ENCODE peak calls at places on chromosomes 6 and 20, in seven cellular contexts. H, W, L, K, V, F and J are unnamed samples.

GRCh38 chr6:113995632-113996031 is 24.7 kb upstream of the HDAC2 start:
- DNase-seq in H (no peak), W (peak; percentile 35), L (peak; percentile 61), K (peak; percentile 44), V (peak; percentile 19), F (no peak), J (no peak)

GRCh38 chr20:57653910-57654309 is 33.7 kb upstream of the ZBP1 start:
- DNase-seq in H (no peak), W (peak; percentile 29), L (no peak), K (no peak), V (no peak), F (no peak), J (no peak)

GRCh38 chr20:20253744-20254330 is 114.1 kb upstream of the INSM1 start:
- DNase-seq in H (no peak), W (no peak), L (no peak), K (no peak), V (no peak), F (no peak), J (no peak)

GRCh38 chr6:138594042-138594636 is 94.8 kb upstream of the NHSL1 start:
- DNase-seq in H (no peak), W (no peak), L (no peak), K (no peak), V (no peak), F (no peak), J (no peak)

GRCh38 chr6:126625019-126625418 is 285.1 kb downstream of the CENPW start:
- DNase-seq in H (no peak), W (no peak), L (no peak), K (peak; percentile 58), V (no peak), F (no peak), J (peak; percentile 5)

GRCh38 chr6:136886110-136886509 is 36.0 kb upstream of the SLC35D3 start:
- DNase-seq in H (no peak), W (no peak), L (no peak), K (no peak), V (peak; percentile 9), F (no peak), J (no peak)

GRCh38 chr6:169665289-169665688 is 36.5 kb downstream of the WDR27 start:
- DNase-seq in H (no peak), W (no peak), L (no peak), K (no peak), V (no peak), F (no peak), J (no peak)

GRCh38 chr6:129846761-129847160 is 14.4 kb downstream of the TMEM244 start:
- DNase-seq in H (no peak), W (no peak), L (no peak), K (no peak), V (no peak), F (no peak), J (no peak)

GRCh38 chr6:135233676-135234491 is 52.8 kb downstream of the MYB start:
- DNase-seq in H (no peak), W (no peak), L (no peak), K (no peak), V (no peak), F (no peak), J (no peak)

GRCh38 chr6:100415780-100416179 is 48.9 kb downstream of the SIM1 start:
- DNase-seq in H (no peak), W (no peak), L (no peak), K (no peak), V (no peak), F (no peak), J (no peak)

GRCh38 chr6:130010387-130010786 is 8.0 kb upstream of the L3MBTL3 start:
- DNase-seq in H (no peak), W (no peak), L (no peak), K (no peak), V (no peak), F (no peak), J (no peak)

GRCh38 chr20:64148581-64148980 is 15.7 kb upstream of the MYT1 start:
- DNase-seq in H (no peak), W (no peak), L (no peak), K (no peak), V (no peak), F (no peak), J (no peak)

GRCh38 chr6:37524025-37524647 is 24.4 kb upstream of the CCDC167 start:
- DNase-seq in H (no peak), W (no peak), L (no peak), K (no peak), V (no peak), F (no peak), J (no peak)

GRCh38 chr6:137843206-137843605 is 23.9 kb upstream of the TNFAIP3 start:
- DNase-seq in H (no peak), W (no peak), L (no peak), K (no peak), V (no peak), F (no peak), J (no peak)

GRCh38 chr20:37331060-37331857 is 14.7 kb upstream of the SRC start:
- DNase-seq in H (no peak), W (peak; percentile 52), L (no peak), K (no peak), V (no peak), F (no peak), J (no peak)

GRCh38 chr20:59413326-59413865 is 113.0 kb downstream of the EDN3 start:
- DNase-seq in H (no peak), W (peak; percentile 55), L (no peak), K (no peak), V (no peak), F (no peak), J (no peak)
- TF ChIP-seq YY1 in H (no peak), W (no peak), L (no peak), K (no peak), V (no peak), F (no peak), J (no peak)

GRCh38 chr6:16228709-16229665 is 9.4 kb upstream of the GMPR start:
- DNase-seq in H (no peak), W (no peak), L (no peak), K (no peak), V (no peak), F (no peak), J (no peak)
- TF ChIP-seq YY1 in H (no peak), W (no peak), L (no peak), K (no peak), V (no peak), F (no peak), J (no peak)

GRCh38 chr20:62449951-62450815 is 22.8 kb upstream of the RBBP8NL start:
- DNase-seq in H (no peak), W (peak; percentile 74), L (no peak), K (no peak), V (no peak), F (no peak), J (no peak)
- TF ChIP-seq YY1 in H (no peak), W (no peak), L (no peak), K (no peak), V (no peak), F (no peak), J (no peak)

GRCh38 chr6:28377879-28378278 is 21.7 kb downstream of the ZSCAN12 start:
- DNase-seq in H (no peak), W (no peak), L (no peak), K (no peak), V (no peak), F (no peak), J (no peak)
- TF ChIP-seq YY1 in H (no peak), W (no peak), L (no peak), K (no peak), V (no peak), F (no peak), J (no peak)

GRCh38 chr6:152004896-152005295 is 197.4 kb downstream of the ESR1 start:
- DNase-seq in H (no peak), W (no peak), L (no peak), K (no peak), V (no peak), F (no peak), J (no peak)

GRCh38 chr6:152002306-152002705 is 194.8 kb downstream of the ESR1 start:
- DNase-seq in H (no peak), W (no peak), L (no peak), K (no peak), V (peak; percentile 39), F (no peak), J (no peak)

GRCh38 chr6:151999194-151999593 is 191.7 kb downstream of the ESR1 start:
- DNase-seq in H (no peak), W (no peak), L (no peak), K (no peak), V (no peak), F (no peak), J (no peak)

GRCh38 chr6:152001408-152001807 is 193.9 kb downstream of the ESR1 start:
- DNase-seq in H (no peak), W (no peak), L (no peak), K (no peak), V (no peak), F (no peak), J (no peak)

DNA sequence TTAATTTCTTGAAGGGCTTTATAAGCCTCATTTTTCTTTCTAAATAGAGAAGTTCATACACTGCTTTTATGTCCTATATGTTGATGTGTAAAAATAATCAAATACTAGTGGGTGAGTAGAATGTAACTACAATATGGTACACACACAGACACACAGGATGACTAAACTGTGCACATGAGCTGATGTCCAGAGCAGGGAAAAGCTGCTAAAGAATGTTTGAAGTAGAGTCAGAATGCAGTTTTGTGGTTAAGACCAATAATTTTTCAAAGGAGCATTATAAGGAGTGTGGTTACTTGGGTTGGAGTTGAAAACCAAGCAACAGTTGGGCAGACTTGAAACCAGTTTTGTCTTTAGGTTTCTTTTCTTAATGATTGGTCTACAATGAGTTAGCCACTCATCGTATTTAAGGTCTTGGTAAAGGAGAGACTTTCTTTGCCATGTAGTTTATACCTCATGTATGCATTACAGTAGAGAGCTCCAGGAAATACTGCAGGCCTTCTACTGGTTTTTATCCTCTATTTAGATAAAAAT is 196.6 kb downstream of the ESR1 start:
- DNase-seq in H (no peak), W (no peak), L (no peak), K (no peak), V (no peak), F (no peak), J (no peak)
- TF ChIP-seq YY1 in H (no peak), W (no peak), L (no peak), K (no peak), V (no peak), F (no peak), J (no peak)

DNA sequence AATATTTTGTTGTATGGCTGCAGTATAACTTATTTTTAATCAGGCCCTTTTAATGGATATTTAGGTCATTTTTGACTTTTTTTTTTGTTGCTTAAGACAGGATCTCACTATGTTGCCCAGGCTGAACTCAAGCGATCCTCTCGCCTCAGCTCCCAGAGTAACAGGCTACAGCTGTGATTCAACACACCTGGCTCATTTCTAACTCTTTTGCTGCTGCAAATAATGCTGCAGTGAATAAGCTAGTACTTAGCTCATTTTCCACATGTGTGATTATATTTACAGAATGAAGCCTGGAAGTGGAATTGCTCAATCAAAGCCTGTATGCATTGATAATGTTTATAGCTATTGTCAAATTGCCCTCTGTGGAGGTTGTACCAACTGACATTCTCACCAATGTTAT is 1.1 kb downstream of the GTSF1L start:
- DNase-seq in H (no peak), W (no peak), L (no peak), K (no peak), V (no peak), F (no peak), J (no peak)
- TF ChIP-seq YY1 in H (no peak), W (no peak), L (no peak), K (no peak), V (no peak), F (no peak), J (no peak)